ENCODE peak calls at places on chromosomes 12 and 14, in nine cellular contexts. T, L, Q, M, J, Y, N, O and I are unnamed samples.

GRCh38 chr12:128073937-128074336 is 193.0 kb upstream of the TMEM132C start:
- DNase-seq in T (no peak), L (no peak), Q (no peak), M (no peak), J (no peak), Y (no peak), N (no peak), O (no peak), I (no peak)

GRCh38 chr12:2285462-2285861 is 232.7 kb downstream of the CACNA1C start:
- DNase-seq in T (no peak), L (no peak), Q (no peak), M (no peak), J (no peak), Y (no peak), N (no peak), O (no peak), I (no peak)

GRCh38 chr12:81450920-81451739 is 308.0 kb downstream of the PPFIA2 start:
- DNase-seq in T (peak; percentile 81), L (peak; percentile 57), Q (peak; percentile 45), M (peak; percentile 76), J (peak; percentile 36), Y (peak; percentile 77), N (peak; percentile 88), O (peak; percentile 17), I (peak; percentile 34)

GRCh38 chr14:50001999-50002925 is 109.4 kb downstream of the ARF6 start:
- DNase-seq in T (no peak), L (no peak), Q (peak; percentile 57), M (no peak), J (no peak), Y (no peak), N (no peak), O (no peak), I (no peak)

GRCh38 chr12:111428728-111429175 is 23.0 kb downstream of the SH2B3 start:
- DNase-seq in T (no peak), L (no peak), Q (peak; percentile 30), M (no peak), J (peak; percentile 54), Y (no peak), N (no peak), O (no peak), I (no peak)

GRCh38 chr14:33728010-33728498 is 222.8 kb downstream of the EGLN3 start:
- DNase-seq in T (no peak), L (no peak), Q (no peak), M (no peak), J (no peak), Y (no peak), N (no peak), O (no peak), I (no peak)

GRCh38 chr12:27965966-27966365 is 6.6 kb downstream of the PTHLH start:
- DNase-seq in T (peak; percentile 54), L (peak; percentile 77), Q (no peak), M (no peak), J (no peak), Y (peak; percentile 29), N (no peak), O (no peak), I (peak; percentile 39)

GRCh38 chr14:22231022-22231421 is 358.0 kb downstream of the DAD1 start:
- DNase-seq in T (no peak), L (no peak), Q (peak; percentile 60), M (no peak), J (no peak), Y (no peak), N (no peak), O (no peak), I (no peak)

GRCh38 chr14:51834218-51834617 is 26.2 kb upstream of the GNG2 start:
- DNase-seq in T (no peak), L (no peak), Q (no peak), M (no peak), J (no peak), Y (no peak), N (no peak), O (no peak), I (no peak)

GRCh38 chr12:132904718-132905328 is 17.4 kb upstream of the CHFR start:
- DNase-seq in T (peak; percentile 55), L (peak; percentile 84), Q (peak; percentile 91), M (no peak), J (peak; percentile 71), Y (peak; percentile 38), N (peak; percentile 50), O (no peak), I (no peak)

GRCh38 chr14:25049559-25050493 is at the start of gene STXBP6:
- DNase-seq in T (peak; percentile 52), L (peak; percentile 92), Q (no peak), M (no peak), J (peak; percentile 49), Y (peak; percentile 45), N (peak; percentile 72), O (peak; percentile 12), I (no peak)

GRCh38 chr14:22540811-22541360 is 48.1 kb downstream of the DAD1 start:
- DNase-seq in T (no peak), L (no peak), Q (no peak), M (no peak), J (no peak), Y (no peak), N (no peak), O (no peak), I (no peak)

GRCh38 chr12:94575645-94576393 is 74.5 kb downstream of the TMCC3 start:
- DNase-seq in T (no peak), L (no peak), Q (no peak), M (no peak), J (no peak), Y (no peak), N (no peak), O (no peak), I (no peak)

GRCh38 chr12:109440851-109441490 is 36.1 kb downstream of the KCTD10 start:
- DNase-seq in T (peak; percentile 24), L (peak; percentile 63), Q (no peak), M (no peak), J (no peak), Y (no peak), N (no peak), O (no peak), I (no peak)

GRCh38 chr14:39432619-39433451 is 602 bp upstream of the FBXO33 start:
- DNase-seq in T (peak; percentile 78), L (peak; percentile 88), Q (peak; percentile 83), M (peak; percentile 89), J (peak; percentile 96), Y (peak; percentile 88), N (peak; percentile 83), O (peak; percentile 51), I (peak; percentile 68)

GRCh38 chr12:106197906-106198623 is 49.8 kb downstream of the CKAP4 start:
- DNase-seq in T (peak; percentile 39), L (peak; percentile 42), Q (no peak), M (peak; percentile 22), J (no peak), Y (peak; percentile 8), N (no peak), O (no peak), I (no peak)
- TF ChIP-seq CTCF in T (no peak), L (no peak), Q (no peak), M (peak; percentile 1), J (no peak), Y (no peak), N (no peak), O (no peak), I (no peak)

DNA sequence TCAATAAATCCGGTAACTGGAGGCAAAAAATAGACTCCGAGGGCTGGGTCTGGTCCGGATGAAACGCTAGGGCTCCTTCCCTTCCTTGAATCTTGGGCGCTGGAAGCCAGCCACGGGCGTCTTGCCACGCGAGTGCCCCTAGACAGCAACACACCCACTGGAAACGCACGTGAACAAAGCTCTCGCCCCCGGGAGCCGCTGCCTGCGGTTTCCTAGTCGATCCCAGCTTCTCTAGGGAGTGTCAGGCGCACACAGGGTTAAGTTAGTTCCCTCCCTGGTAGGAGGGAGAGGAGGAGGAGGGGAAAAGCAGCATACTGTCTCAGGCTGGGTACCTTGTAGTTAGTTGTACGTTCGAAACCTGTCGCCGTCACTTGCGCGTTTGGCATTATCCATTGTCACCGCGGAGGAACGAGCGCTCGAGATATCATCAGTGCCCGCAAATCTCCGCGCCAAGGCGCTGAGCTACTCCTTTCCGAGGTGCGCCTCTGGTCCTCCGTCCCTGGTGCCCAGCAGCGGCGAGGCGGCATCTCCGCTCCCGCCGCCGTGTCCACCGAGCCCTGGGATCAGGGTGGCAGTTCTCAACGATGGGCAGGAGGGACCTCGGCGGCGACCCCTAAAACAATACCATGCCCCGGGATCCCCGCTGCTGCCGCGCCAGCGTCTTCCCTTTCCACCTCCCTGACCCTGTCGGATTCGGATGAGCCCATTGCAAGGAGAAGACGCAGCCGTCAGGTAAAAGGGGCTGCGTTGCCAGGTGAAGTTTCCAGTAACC is at the start of gene FLRT2:
- DNase-seq in T (peak; percentile 71), L (peak; percentile 87), Q (no peak), M (no peak), J (peak; percentile 53), Y (peak; percentile 64), N (peak; percentile 88), O (no peak), I (no peak)
- H3K4me3 ChIP-seq in T (peak within 1 kb of the TSS; percentile 93), L (peak within 1 kb of the TSS; percentile 78), Q (no peak within 1 kb of the TSS), M (no peak within 1 kb of the TSS), J (no peak within 1 kb of the TSS), Y (peak within 1 kb of the TSS; percentile 65), N (peak within 1 kb of the TSS; percentile 77), O (no peak within 1 kb of the TSS), I (peak within 1 kb of the TSS; percentile 99)

DNA sequence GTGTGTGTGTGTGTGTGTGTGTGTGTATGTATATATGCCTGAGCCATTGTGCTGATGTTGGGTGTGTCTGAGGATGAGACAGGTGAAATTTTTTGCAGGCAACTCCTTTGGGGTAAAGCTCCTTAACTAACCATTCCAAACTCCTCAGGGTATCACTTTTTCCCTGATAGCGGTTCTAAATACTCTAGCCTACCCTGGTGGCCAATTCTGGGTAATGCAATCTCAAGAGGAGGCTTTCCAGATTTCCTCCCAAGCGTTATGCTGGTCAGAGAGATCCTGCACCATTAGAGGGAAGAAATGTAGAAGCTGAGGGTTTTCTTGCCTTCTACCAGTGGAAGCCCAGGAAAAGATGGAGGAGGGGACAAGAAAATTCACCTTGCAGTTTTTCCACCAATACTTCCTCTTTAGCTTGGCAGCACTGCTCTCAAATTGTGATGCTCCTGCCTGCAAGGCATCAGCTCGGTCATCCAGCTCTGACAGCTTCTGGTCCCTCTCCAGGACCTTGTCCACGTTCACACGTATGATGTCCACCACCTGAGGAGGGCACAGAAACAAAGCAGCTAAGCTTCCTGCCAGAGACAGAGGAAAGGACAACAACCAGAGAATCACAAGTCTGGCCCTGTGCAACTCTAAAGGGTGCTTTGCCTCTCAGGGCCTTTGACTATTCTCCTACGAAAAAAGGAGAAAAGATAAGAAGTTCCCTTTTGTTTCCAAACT is 4.9 kb downstream of the VAMP1 start:
- DNase-seq in T (peak; percentile 86), L (peak; percentile 84), Q (peak; percentile 68), M (peak; percentile 54), J (peak; percentile 59), Y (peak; percentile 70), N (peak; percentile 79), O (no peak), I (no peak)
- TF ChIP-seq CTCF in T (peak; percentile 96), L (peak; percentile 91), Q (peak; percentile 94), M (peak; percentile 84), J (peak; percentile 91), Y (peak; percentile 95), N (peak; percentile 82), O (peak; percentile 91), I (peak; percentile 98)

DNA sequence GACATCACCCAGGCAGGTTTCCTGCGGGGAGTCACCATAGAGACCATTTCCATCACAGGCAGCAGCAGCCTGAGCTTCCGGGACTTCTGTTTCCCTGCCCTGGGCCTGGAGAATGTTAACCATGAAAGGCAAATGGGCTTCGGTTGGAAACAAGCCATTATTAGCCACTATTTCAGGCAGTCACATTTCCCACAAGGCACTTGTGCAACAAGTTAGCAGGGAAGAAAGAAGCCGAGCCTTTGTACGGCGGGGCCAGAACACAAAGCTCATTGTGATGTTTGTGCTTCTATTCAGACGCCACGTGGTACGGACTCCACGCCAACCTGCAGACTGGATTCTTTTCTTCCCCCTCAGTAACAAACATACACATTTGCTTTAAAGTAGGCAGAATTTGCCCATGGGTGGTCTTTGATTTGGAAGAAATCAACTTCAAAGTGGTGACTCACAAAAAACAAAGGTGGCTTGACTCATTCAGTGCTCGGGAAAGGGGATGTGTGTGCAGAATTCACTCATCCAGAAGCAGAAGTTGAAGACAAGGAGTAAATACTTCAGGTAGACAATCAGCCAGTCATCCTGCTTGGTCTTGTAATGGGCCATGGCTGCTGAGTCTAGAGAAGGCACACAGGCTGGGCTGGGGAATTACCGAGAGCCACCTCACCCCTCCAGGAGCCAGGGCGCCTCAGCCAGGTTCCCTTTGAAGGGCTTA is 154.2 kb upstream of the PRMT8 start:
- DNase-seq in T (no peak), L (no peak), Q (no peak), M (peak; percentile 86), J (no peak), Y (peak; percentile 49), N (no peak), O (no peak), I (peak; percentile 21)
- H3K4me3 ChIP-seq in T (no peak overlapping the region), L (no peak overlapping the region), Q (no peak overlapping the region), M (peak overlapping the region; percentile 29), J (no peak overlapping the region), Y (no peak overlapping the region), N (no peak overlapping the region), O (no peak overlapping the region), I (no peak overlapping the region)